ENCODE peak calls at places on chromosomes 13 and 19, in seven cellular contexts. X is neuronal stem cell, M is fibroblast of lung, W is heart left ventricle, Q is cardiac muscle cell, B is tibial nerve, J is H1. A is an unnamed sample.

GRCh38 chr13:79455331-79455730 is 25.6 kb upstream of the NDFIP2 start:
- DNase-seq in J (no peak), W (no peak), M (peak), B (no peak), X (no peak), Q (no peak), A (no peak)

GRCh38 chr19:7848779-7849457 is 18.9 kb downstream of the EVI5L start:
- DNase-seq in J (no peak), B (no peak), M (no peak), W (peak), X (no peak), Q (no peak), A (no peak)

GRCh38 chr19:1251233-1251502 is 2.8 kb downstream of the MIDN start:
- DNase-seq in J (no peak), Q (peak), M (peak), W (peak), B (peak), X (no peak), A (no peak)

GRCh38 chr19:10766049-10766623 is 48.3 kb downstream of the DNM2 start:
- DNase-seq in B (no peak), W (no peak), M (no peak), X (no peak), Q (no peak), J (no peak), A (no peak)

GRCh38 chr13:110157718-110158117 is 149.2 kb downstream of the COL4A1 start:
- DNase-seq in Q (no peak), J (no peak), W (no peak), M (no peak), X (no peak), B (no peak), A (no peak)

GRCh38 chr13:82615043-82615442 is 1267.2 kb downstream of the SLITRK1 start:
- DNase-seq in J (no peak), Q (no peak), B (no peak), X (no peak), W (no peak), M (no peak), A (no peak)

GRCh38 chr19:15640294-15640903 is at the start of gene CYP4F3:
- DNase-seq in Q (no peak), M (no peak), B (peak), J (no peak), W (peak), X (no peak), A (peak)

GRCh38 chr13:110012102-110012739 is 225.8 kb upstream of the IRS2 start:
- DNase-seq in J (no peak), M (peak), X (no peak), B (no peak), Q (no peak), W (no peak), A (peak)

GRCh38 chr19:11578342-11579142 is 1.1 kb upstream of the ACP5 start:
- DNase-seq in Q (peak), B (no peak), M (no peak), W (peak), J (peak), X (no peak), A (no peak)

GRCh38 chr13:32211788-32212187 is 103.4 kb downstream of the ZAR1L start:
- DNase-seq in W (no peak), Q (peak), B (no peak), X (no peak), M (peak), J (no peak), A (no peak)

GRCh38 chr19:18494267-18494607 is 27.6 kb downstream of the ELL start:
- DNase-seq in M (peak), B (no peak), J (no peak), W (no peak), X (no peak), Q (no peak), A (no peak)

GRCh38 chr13:74825170-74825948 is 656.6 kb downstream of the TBC1D4 start:
- DNase-seq in Q (no peak), M (peak), X (peak), W (no peak), J (no peak), B (no peak), A (peak)

GRCh38 chr19:21269813-21270212 is 59.4 kb downstream of the ZNF708 start:
- DNase-seq in B (no peak), X (no peak), W (no peak), Q (no peak), M (no peak), J (no peak), A (no peak)

GRCh38 chr13:67742478-67742877 is 512.3 kb upstream of the PCDH9 start:
- DNase-seq in B (no peak), Q (no peak), M (peak), W (no peak), X (no peak), J (no peak), A (no peak)
- H3K27ac ChIP-seq in B (no peak), Q (no peak), M (no peak), W (no peak), X (no peak), J (no peak), A (no peak)

DNA sequence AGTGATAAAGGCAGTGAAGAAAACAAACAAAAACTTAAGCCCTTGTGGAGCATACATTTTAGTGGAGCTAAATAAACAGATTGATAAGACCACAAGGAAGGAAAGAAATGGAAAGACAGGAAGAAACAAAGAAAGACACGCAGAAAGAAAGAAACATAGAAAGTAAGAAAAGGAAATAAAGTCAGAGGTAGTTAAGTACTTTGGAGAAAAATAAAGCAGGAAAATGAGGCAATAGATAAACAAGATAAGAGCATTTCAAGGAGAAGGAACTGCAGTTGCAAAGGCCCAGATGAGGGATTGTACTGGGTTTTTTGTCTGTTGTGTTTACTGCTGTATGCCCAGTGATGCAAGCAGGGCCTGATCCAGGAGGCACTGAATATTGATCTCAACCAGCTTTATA is 1.0 kb downstream of the NFKBIB start:
- DNase-seq in J (no peak), M (no peak), B (no peak), X (no peak), Q (no peak), W (no peak), A (no peak)
- H3K27ac ChIP-seq in J (no peak), M (no peak), B (peak), X (no peak), Q (no peak), W (peak), A (peak)

DNA sequence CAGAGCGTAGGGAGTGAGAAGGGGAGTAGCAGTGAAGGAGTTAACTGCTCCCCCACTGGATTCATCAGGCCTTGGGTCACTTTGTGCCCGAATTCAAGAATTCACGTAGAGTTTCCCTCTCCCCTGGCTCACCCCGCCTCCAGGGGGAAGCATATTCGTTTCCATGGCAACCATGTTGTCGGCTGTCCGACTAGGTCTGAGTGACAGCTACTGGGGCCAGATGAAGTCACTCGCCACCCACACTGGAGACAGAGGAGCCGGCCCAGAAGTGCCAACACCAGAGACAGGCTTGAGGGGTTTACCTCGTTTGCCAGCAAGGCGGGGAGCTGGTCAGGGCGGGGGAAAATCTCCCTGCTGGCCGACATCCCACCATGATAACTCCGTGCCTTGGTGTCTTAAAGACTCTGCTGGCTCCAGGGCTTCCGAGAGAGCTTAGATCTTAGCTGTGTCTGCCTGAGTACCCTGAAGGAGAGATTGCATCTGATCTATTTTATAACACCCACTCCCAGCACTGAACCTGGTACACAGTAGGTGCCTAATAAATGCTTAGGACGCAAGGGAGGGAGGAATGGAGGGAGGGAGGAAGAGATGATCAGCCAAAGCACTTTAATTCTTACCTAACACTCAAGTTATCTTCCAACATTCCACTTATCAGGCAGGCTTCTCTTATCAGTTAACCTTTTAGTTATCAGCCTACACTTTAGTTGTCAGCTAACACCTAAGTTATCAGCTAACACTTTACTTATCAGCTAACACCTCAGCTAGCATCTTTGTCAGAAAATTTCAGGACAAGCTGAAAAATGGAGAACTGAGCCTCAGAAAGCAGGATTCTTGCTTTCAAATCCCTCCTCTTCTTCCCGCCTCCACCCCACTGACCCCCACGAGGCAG is 57.2 kb upstream of the ZNRF4 start:
- DNase-seq in B (no peak), X (peak), M (no peak), W (no peak), Q (peak), J (peak), A (no peak)
- H3K27ac ChIP-seq in B (no peak), X (peak), M (no peak), W (no peak), Q (no peak), J (no peak), A (no peak)

DNA sequence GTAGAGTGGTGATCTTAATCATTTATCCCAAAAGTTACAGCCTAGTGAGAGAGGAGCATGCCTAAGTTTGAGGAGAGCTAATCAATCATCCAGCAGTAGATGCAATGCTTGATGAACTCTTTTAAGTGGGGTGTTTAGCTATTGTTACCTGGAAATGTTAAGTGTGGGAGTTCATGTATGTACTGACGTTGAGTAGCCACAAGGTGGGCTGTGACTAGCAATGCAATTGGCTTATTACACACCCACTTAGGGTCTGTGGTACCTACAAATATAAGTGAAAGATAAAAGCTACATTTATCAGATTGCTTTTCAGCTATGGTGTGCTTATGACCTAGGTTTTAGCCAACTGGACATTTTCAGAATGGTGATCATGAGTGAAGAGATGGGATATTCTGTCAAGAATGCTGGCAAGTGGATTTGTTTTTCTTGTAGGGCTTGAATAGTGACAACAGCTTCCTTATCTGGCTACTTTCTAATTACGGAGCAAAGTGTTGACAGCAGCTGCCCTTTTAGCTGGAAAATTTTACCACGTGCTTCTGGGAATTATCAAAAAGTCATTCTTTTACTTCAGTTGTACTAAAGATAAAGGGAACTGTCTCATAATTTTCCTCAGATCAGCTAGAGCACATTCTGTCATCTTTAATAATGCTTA is 170.6 kb downstream of the POSTN start:
- DNase-seq in W (no peak), Q (peak), M (no peak), X (no peak), J (no peak), B (no peak), A (no peak)
- H3K27ac ChIP-seq in W (no peak), Q (peak), M (no peak), X (no peak), J (no peak), B (no peak), A (no peak)

DNA sequence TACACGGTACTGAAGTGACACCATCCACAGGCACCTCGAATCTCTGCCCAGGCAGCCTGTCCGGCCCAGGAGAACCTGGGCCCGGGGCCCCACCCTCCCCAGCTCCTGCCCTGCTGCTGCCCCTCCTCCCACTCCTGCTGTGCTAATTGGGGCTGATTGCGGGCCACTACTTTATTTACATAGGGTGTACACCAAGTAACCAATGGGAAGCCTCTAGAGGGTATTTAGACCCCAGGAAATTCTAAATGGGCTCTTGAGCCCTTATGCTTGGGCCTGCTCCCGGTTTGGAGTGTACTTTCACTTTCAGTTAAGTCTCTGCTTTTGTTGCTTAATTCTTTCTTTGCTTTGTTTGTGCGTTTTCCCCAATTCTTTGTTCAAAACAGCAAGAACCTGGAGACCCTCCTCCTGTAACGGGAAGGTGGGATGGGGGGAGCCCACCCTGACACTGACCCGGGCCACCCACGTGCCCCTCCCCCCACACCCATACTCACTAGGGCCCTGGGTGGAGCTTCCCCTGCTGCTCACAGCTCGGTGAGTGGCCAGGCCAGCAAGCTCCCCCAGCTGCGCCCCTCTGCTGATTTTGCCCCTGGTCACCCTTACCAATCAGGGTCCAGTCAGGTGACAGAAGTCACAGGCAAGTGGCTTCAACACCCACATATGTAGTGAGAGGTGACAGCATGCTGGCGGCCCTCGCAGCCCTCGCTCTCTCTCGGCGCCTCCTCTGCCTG is 9.4 kb downstream of the SCGB2B2 start:
- DNase-seq in J (no peak), M (peak), X (no peak), B (no peak), Q (no peak), W (no peak), A (no peak)
- H3K27ac ChIP-seq in J (no peak), M (peak), X (no peak), B (peak), Q (no peak), W (no peak), A (no peak)